ENCODE peak calls at places on chromosomes 16 and 17, in nine cellular contexts. Z is cardiac muscle cell, N is fibroblast of lung, J is cardiac fibroblast, V is body of pancreas, W is IMR-90, I is foreskin fibroblast, M is ascending aorta, H is testis. U is an unnamed sample.
A peak's percentile ranks its signal among the peaks of the same experiment; 100 is the strongest.

GRCh38 chr17:78884148-78884870 is 18.7 kb downstream of the CEP295NL start:
- DNase-seq in Z (no peak), N (no peak), J (peak; percentile 29), V (no peak), W (no peak), I (peak; percentile 62), M (no peak), H (peak; percentile 67), U (peak; percentile 19)

GRCh38 chr17:73474370-73474988 is 162.7 kb upstream of the CDC42EP4 start:
- DNase-seq in Z (peak; percentile 90), N (peak; percentile 74), J (peak; percentile 75), V (peak; percentile 70), W (peak; percentile 39), I (peak; percentile 65), M (no peak), H (peak; percentile 92), U (peak; percentile 79)

GRCh38 chr17:78664476-78665384 is 87.5 kb upstream of the DNAH17 start:
- DNase-seq in Z (no peak), N (peak; percentile 37), J (peak; percentile 22), V (peak; percentile 18), W (peak; percentile 23), I (peak; percentile 55), M (no peak), H (no peak), U (peak; percentile 42)

GRCh38 chr16:84320511-84320910 is 25.8 kb downstream of the WFDC1 start:
- DNase-seq in Z (no peak), N (no peak), J (no peak), V (no peak), W (no peak), I (no peak), M (no peak), H (no peak), U (no peak)

GRCh38 chr16:83734136-83734535 is 73.6 kb upstream of the HSBP1 start:
- DNase-seq in Z (no peak), N (no peak), J (no peak), V (no peak), W (no peak), I (no peak), M (no peak), H (no peak), U (no peak)

GRCh38 chr17:39667262-39668140 is 752 bp upstream of the PNMT start:
- DNase-seq in Z (peak; percentile 52), N (no peak), J (no peak), V (no peak), W (no peak), I (no peak), M (no peak), H (peak; percentile 33), U (no peak)

GRCh38 chr17:83151442-83152220 is 72.2 kb downstream of the METRNL start:
- DNase-seq in Z (no peak), N (peak; percentile 7), J (peak; percentile 11), V (no peak), W (peak; percentile 43), I (no peak), M (no peak), H (peak; percentile 23), U (no peak)

GRCh38 chr17:78780335-78780734 is 1.7 kb downstream of the CYTH1 start:
- DNase-seq in Z (no peak), N (no peak), J (no peak), V (no peak), W (no peak), I (no peak), M (no peak), H (no peak), U (no peak)

GRCh38 chr17:78915872-78916632 is 9.1 kb downstream of the TIMP2 start:
- DNase-seq in Z (no peak), N (peak; percentile 53), J (peak; percentile 79), V (peak; percentile 66), W (no peak), I (peak; percentile 76), M (no peak), H (peak; percentile 60), U (peak; percentile 85)

GRCh38 chr16:424623-425081 is 797 bp upstream of the RAB11FIP3 start:
- DNase-seq in Z (no peak), N (peak; percentile 33), J (peak; percentile 41), V (peak; percentile 26), W (no peak), I (peak; percentile 66), M (no peak), H (peak; percentile 57), U (no peak)

GRCh38 chr17:36527851-36528250 is 6.8 kb downstream of the MYO19 start:
- DNase-seq in Z (no peak), N (no peak), J (no peak), V (no peak), W (no peak), I (no peak), M (no peak), H (peak; percentile 7), U (no peak)

GRCh38 chr17:7882068-7882467 is 6.5 kb upstream of the CHD3 start:
- DNase-seq in Z (no peak), N (no peak), J (no peak), V (no peak), W (no peak), I (peak; percentile 22), M (no peak), H (no peak), U (no peak)

GRCh38 chr17:40564883-40565744 is at the start of gene CCR7:
- DNase-seq in Z (no peak), N (no peak), J (no peak), V (no peak), W (no peak), I (no peak), M (no peak), H (no peak), U (no peak)

GRCh38 chr17:38825762-38826247 is 684 bp upstream of the CWC25 start:
- DNase-seq in Z (no peak), N (no peak), J (no peak), V (no peak), W (no peak), I (no peak), M (no peak), H (no peak), U (no peak)

GRCh38 chr16:79874391-79874790 is 273.9 kb upstream of the MAF start:
- DNase-seq in Z (no peak), N (peak; percentile 1), J (no peak), V (no peak), W (no peak), I (no peak), M (no peak), H (no peak), U (no peak)

DNA sequence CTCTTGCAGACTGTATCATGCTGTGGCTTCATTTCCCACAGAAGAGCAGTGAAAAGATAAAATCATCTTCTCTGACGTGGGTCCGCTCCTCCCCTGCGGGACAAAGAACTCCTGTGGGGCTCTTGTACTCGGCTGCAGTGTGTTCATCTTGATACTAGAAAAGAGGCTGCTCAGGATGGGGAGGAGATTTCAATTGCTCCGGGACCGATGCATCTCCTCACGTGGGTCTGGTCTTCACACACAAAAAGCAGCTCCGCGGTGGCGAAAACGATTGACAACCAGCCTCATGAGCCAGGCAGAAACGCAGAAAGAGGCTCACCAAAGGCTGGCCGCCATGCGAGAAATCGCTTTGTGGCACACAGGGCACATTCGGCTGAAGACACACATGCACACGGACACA is 14.4 kb upstream of the KCNJ18 start:
- DNase-seq in Z (no peak), N (no peak), J (no peak), V (no peak), W (no peak), I (no peak), M (no peak), H (no peak), U (no peak)
- H3K4me3 ChIP-seq in Z (no peak overlapping the region), N (no peak overlapping the region), J (no peak overlapping the region), V (no peak overlapping the region), W (no peak overlapping the region), I (no peak overlapping the region), M (no peak overlapping the region), H (peak overlapping the region; percentile 41), U (no peak overlapping the region)

GRCh38 chr17:48054238-48055185 is 6.4 kb downstream of the NFE2L1 start:
- DNase-seq in Z (peak; percentile 97), N (peak; percentile 86), J (peak; percentile 82), V (peak; percentile 87), W (peak; percentile 60), I (peak; percentile 88), M (no peak), H (peak; percentile 96), U (peak; percentile 82)
- H3K4me3 ChIP-seq in Z (peak overlapping the region; percentile 25), N (peak overlapping the region; percentile 69), J (peak overlapping the region; percentile 67), V (no peak overlapping the region), W (no peak overlapping the region), I (peak overlapping the region; percentile 42), M (peak overlapping the region; percentile 37), H (peak overlapping the region; percentile 40), U (peak overlapping the region; percentile 91)

GRCh38 chr17:17965152-17965721 is 7.0 kb downstream of the TOM1L2 start:
- DNase-seq in Z (no peak), N (no peak), J (no peak), V (no peak), W (no peak), I (no peak), M (no peak), H (no peak), U (no peak)

GRCh38 chr17:17966399-17966798 is 5.8 kb downstream of the TOM1L2 start:
- DNase-seq in Z (no peak), N (no peak), J (no peak), V (no peak), W (no peak), I (no peak), M (no peak), H (no peak), U (no peak)

GRCh38 chr17:17963066-17963465 is 9.1 kb downstream of the TOM1L2 start:
- DNase-seq in Z (no peak), N (no peak), J (no peak), V (no peak), W (no peak), I (no peak), M (no peak), H (no peak), U (no peak)

GRCh38 chr17:17964710-17965109 is 7.5 kb downstream of the TOM1L2 start:
- DNase-seq in Z (no peak), N (no peak), J (no peak), V (no peak), W (no peak), I (no peak), M (no peak), H (no peak), U (no peak)

DNA sequence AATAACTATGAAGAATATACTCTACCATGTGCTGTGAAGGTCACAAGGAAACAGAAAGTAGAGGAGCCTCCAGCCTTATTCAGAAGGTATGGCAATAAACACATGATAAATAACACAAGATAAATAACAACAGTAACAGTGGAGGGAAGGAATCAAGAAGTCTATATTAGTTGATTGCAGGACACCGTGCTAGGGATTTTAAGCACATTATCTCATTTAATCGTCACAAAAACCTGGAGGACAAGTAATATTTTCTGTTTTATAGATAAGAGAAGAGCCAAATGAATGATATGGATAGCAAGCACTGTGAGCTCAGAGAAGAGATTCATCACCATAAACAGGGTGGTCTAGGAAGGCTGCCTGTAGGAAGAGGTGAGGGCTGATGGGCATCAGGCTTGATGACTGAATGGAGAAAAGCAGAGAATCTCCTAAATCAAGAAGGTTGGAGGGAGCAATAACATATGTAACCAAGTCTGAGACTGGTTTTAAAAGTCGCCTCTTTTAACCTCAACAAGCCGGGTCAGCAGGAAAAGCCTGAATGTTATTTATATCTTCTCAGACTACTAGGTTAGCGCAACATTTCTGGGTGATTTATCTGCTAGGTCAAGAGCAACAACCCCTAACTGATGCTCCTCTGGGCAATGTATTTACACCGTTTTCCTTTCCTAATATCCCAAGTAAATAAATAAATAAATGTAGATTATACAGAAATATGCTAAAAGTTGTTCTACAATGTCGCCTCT is 8.3 kb downstream of the TOM1L2 start:
- DNase-seq in Z (no peak), N (no peak), J (no peak), V (no peak), W (no peak), I (no peak), M (no peak), H (no peak), U (no peak)
- H3K4me3 ChIP-seq in Z (no peak overlapping the region), N (no peak overlapping the region), J (no peak overlapping the region), V (no peak overlapping the region), W (no peak overlapping the region), I (no peak overlapping the region), M (no peak overlapping the region), H (no peak overlapping the region), U (no peak overlapping the region)

GRCh38 chr17:9443811-9444210 is 131.8 kb downstream of the STX8 start:
- DNase-seq in Z (no peak), N (no peak), J (no peak), V (no peak), W (no peak), I (no peak), M (no peak), H (no peak), U (peak; percentile 19)
- H3K4me3 ChIP-seq in Z (no peak overlapping the region), N (no peak overlapping the region), J (no peak overlapping the region), V (no peak overlapping the region), W (no peak overlapping the region), I (no peak overlapping the region), M (no peak overlapping the region), H (no peak overlapping the region), U (no peak overlapping the region)

U was measured in fibroblast of pulmonary artery.